ENCODE peak calls at places on chromosomes 3 and 15, in seven cellular contexts. One of them, this sample, is unnamed.
A peak's percentile ranks its signal among the peaks of the same experiment; 100 is the strongest.

GRCh38 chr3:170867552-170867951 is 2.4 kb downstream of the RPL22L1 start:
- DNase-seq in HepG2: no peak
- DNase-seq in OCI-LY7: no peak
- DNase-seq in astrocyte: no peak
- DNase-seq in left ventricle myocardium inferior: no peak
- DNase-seq in PC-3: no peak
- DNase-seq in right cardiac atrium: no peak
- DNase-seq in this sample: no peak

GRCh38 chr15:73873889-73874511 is 636 bp downstream of the TBC1D21 start:
- DNase-seq in HepG2: peak; percentile 52
- DNase-seq in OCI-LY7: peak; percentile 64
- DNase-seq in astrocyte: peak; percentile 22
- DNase-seq in left ventricle myocardium inferior: no peak
- DNase-seq in PC-3: peak; percentile 89
- DNase-seq in right cardiac atrium: no peak
- DNase-seq in this sample: peak; percentile 84

GRCh38 chr15:78093242-78094020 is 1.1 kb downstream of the SH2D7 start:
- DNase-seq in HepG2: no peak
- DNase-seq in OCI-LY7: no peak
- DNase-seq in astrocyte: peak; percentile 96
- DNase-seq in left ventricle myocardium inferior: no peak
- DNase-seq in PC-3: no peak
- DNase-seq in right cardiac atrium: no peak
- DNase-seq in this sample: no peak

GRCh38 chr3:120615863-120616599 is 19.9 kb downstream of the NDUFB4 start:
- DNase-seq in HepG2: no peak
- DNase-seq in OCI-LY7: no peak
- DNase-seq in astrocyte: peak; percentile 79
- DNase-seq in left ventricle myocardium inferior: peak; percentile 40
- DNase-seq in PC-3: peak; percentile 40
- DNase-seq in right cardiac atrium: peak; percentile 68
- DNase-seq in this sample: no peak

GRCh38 chr3:138062626-138063025 is 52.7 kb downstream of the CLDN18 start:
- DNase-seq in HepG2: no peak
- DNase-seq in OCI-LY7: no peak
- DNase-seq in astrocyte: peak; percentile 60
- DNase-seq in left ventricle myocardium inferior: no peak
- DNase-seq in PC-3: no peak
- DNase-seq in right cardiac atrium: no peak
- DNase-seq in this sample: no peak

GRCh38 chr3:15667484-15667883 is 65.9 kb downstream of the BTD start:
- DNase-seq in HepG2: no peak
- DNase-seq in OCI-LY7: no peak
- DNase-seq in astrocyte: no peak
- DNase-seq in left ventricle myocardium inferior: no peak
- DNase-seq in PC-3: no peak
- DNase-seq in right cardiac atrium: no peak
- DNase-seq in this sample: peak; percentile 24

GRCh38 chr3:23671901-23672589 is 133.7 kb upstream of the UBE2E1 start:
- DNase-seq in HepG2: no peak
- DNase-seq in OCI-LY7: no peak
- DNase-seq in astrocyte: no peak
- DNase-seq in left ventricle myocardium inferior: no peak
- DNase-seq in PC-3: peak; percentile 68
- DNase-seq in right cardiac atrium: peak; percentile 24
- DNase-seq in this sample: peak; percentile 57

GRCh38 chr3:31704651-31705179 is 172.0 kb downstream of the STT3B start:
- DNase-seq in HepG2: no peak
- DNase-seq in OCI-LY7: no peak
- DNase-seq in astrocyte: peak; percentile 51
- DNase-seq in left ventricle myocardium inferior: no peak
- DNase-seq in PC-3: peak; percentile 85
- DNase-seq in right cardiac atrium: no peak
- DNase-seq in this sample: peak; percentile 64

GRCh38 chr15:96337991-96338771 is 7.7 kb downstream of the NR2F2 start:
- DNase-seq in HepG2: no peak
- DNase-seq in OCI-LY7: no peak
- DNase-seq in astrocyte: no peak
- DNase-seq in left ventricle myocardium inferior: no peak
- DNase-seq in PC-3: peak; percentile 11
- DNase-seq in right cardiac atrium: no peak
- DNase-seq in this sample: no peak

GRCh38 chr15:56760186-56760585 is 26.9 kb upstream of the ZNF280D start:
- DNase-seq in HepG2: no peak
- DNase-seq in OCI-LY7: no peak
- DNase-seq in astrocyte: peak; percentile 48
- DNase-seq in left ventricle myocardium inferior: no peak
- DNase-seq in PC-3: no peak
- DNase-seq in right cardiac atrium: no peak
- DNase-seq in this sample: no peak

GRCh38 chr3:42412526-42413155 is 2.2 kb upstream of the LYZL4 start:
- DNase-seq in HepG2: no peak
- DNase-seq in OCI-LY7: no peak
- DNase-seq in astrocyte: no peak
- DNase-seq in left ventricle myocardium inferior: no peak
- DNase-seq in PC-3: no peak
- DNase-seq in right cardiac atrium: no peak
- DNase-seq in this sample: no peak

GRCh38 chr3:11120091-11120845 is 34.0 kb upstream of the HRH1 start:
- DNase-seq in HepG2: no peak
- DNase-seq in OCI-LY7: no peak
- DNase-seq in astrocyte: peak; percentile 85
- DNase-seq in left ventricle myocardium inferior: no peak
- DNase-seq in PC-3: no peak
- DNase-seq in right cardiac atrium: no peak
- DNase-seq in this sample: no peak

GRCh38 chr15:49135342-49135857 is 20.0 kb downstream of the COPS2 start:
- DNase-seq in HepG2: no peak
- DNase-seq in OCI-LY7: no peak
- DNase-seq in astrocyte: peak; percentile 21
- DNase-seq in left ventricle myocardium inferior: no peak
- DNase-seq in PC-3: no peak
- DNase-seq in right cardiac atrium: no peak
- DNase-seq in this sample: no peak

GRCh38 chr3:105284876-105285275 is 81.8 kb upstream of the ALCAM start:
- DNase-seq in HepG2: no peak
- DNase-seq in OCI-LY7: no peak
- DNase-seq in astrocyte: no peak
- DNase-seq in left ventricle myocardium inferior: no peak
- DNase-seq in PC-3: peak; percentile 41
- DNase-seq in right cardiac atrium: no peak
- DNase-seq in this sample: no peak

GRCh38 chr3:159170436-159171003 is 368.7 kb downstream of the MFSD1 start:
- DNase-seq in HepG2: no peak
- DNase-seq in OCI-LY7: no peak
- DNase-seq in astrocyte: peak; percentile 64
- DNase-seq in left ventricle myocardium inferior: no peak
- DNase-seq in PC-3: peak; percentile 59
- DNase-seq in right cardiac atrium: no peak
- DNase-seq in this sample: no peak

GRCh38 chr15:57460208-57460816 is 84.0 kb downstream of the CGNL1 start:
- DNase-seq in HepG2: no peak
- DNase-seq in OCI-LY7: no peak
- DNase-seq in astrocyte: no peak
- DNase-seq in left ventricle myocardium inferior: no peak
- DNase-seq in PC-3: no peak
- DNase-seq in right cardiac atrium: no peak
- DNase-seq in this sample: no peak

GRCh38 chr3:195755391-195755790 is 34.6 kb downstream of the MUC20 start:
- DNase-seq in HepG2: no peak
- DNase-seq in OCI-LY7: no peak
- DNase-seq in astrocyte: no peak
- DNase-seq in left ventricle myocardium inferior: no peak
- DNase-seq in PC-3: no peak
- DNase-seq in right cardiac atrium: no peak
- DNase-seq in this sample: no peak

GRCh38 chr3:132788299-132788698 is 66.1 kb upstream of the NPHP3 start:
- DNase-seq in HepG2: no peak
- DNase-seq in OCI-LY7: no peak
- DNase-seq in astrocyte: peak; percentile 71
- DNase-seq in left ventricle myocardium inferior: no peak
- DNase-seq in PC-3: peak; percentile 4
- DNase-seq in right cardiac atrium: no peak
- DNase-seq in this sample: no peak

GRCh38 chr3:82672966-82673365 is 911.5 kb upstream of the GBE1 start:
- DNase-seq in HepG2: no peak
- DNase-seq in OCI-LY7: no peak
- DNase-seq in astrocyte: peak; percentile 14
- DNase-seq in left ventricle myocardium inferior: no peak
- DNase-seq in PC-3: peak; percentile 84
- DNase-seq in right cardiac atrium: no peak
- DNase-seq in this sample: no peak

GRCh38 chr3:16200411-16200810 is 25.9 kb downstream of the GALNT15 start:
- DNase-seq in HepG2: no peak
- DNase-seq in OCI-LY7: no peak
- DNase-seq in astrocyte: peak; percentile 73
- DNase-seq in left ventricle myocardium inferior: no peak
- DNase-seq in PC-3: peak; percentile 91
- DNase-seq in right cardiac atrium: no peak
- DNase-seq in this sample: no peak

GRCh38 chr3:6416049-6416661 is 444.8 kb upstream of the GRM7 start:
- DNase-seq in HepG2: no peak
- DNase-seq in OCI-LY7: no peak
- DNase-seq in astrocyte: no peak
- DNase-seq in left ventricle myocardium inferior: no peak
- DNase-seq in PC-3: no peak
- DNase-seq in right cardiac atrium: no peak
- DNase-seq in this sample: no peak

GRCh38 chr3:155995525-155996370 is 124.6 kb upstream of the KCNAB1 start:
- DNase-seq in HepG2: peak; percentile 41
- DNase-seq in OCI-LY7: peak; percentile 22
- DNase-seq in astrocyte: peak; percentile 45
- DNase-seq in left ventricle myocardium inferior: no peak
- DNase-seq in PC-3: peak; percentile 67
- DNase-seq in right cardiac atrium: no peak
- DNase-seq in this sample: peak; percentile 7

GRCh38 chr15:39430389-39430788 is 150.5 kb upstream of the THBS1 start:
- DNase-seq in HepG2: no peak
- DNase-seq in OCI-LY7: no peak
- DNase-seq in astrocyte: no peak
- DNase-seq in left ventricle myocardium inferior: no peak
- DNase-seq in PC-3: no peak
- DNase-seq in right cardiac atrium: peak; percentile 24
- DNase-seq in this sample: no peak

GRCh38 chr3:126715432-126715831 is 11.4 kb downstream of the CHCHD6 start:
- DNase-seq in HepG2: no peak
- DNase-seq in OCI-LY7: no peak
- DNase-seq in astrocyte: no peak
- DNase-seq in left ventricle myocardium inferior: no peak
- DNase-seq in PC-3: no peak
- DNase-seq in right cardiac atrium: no peak
- DNase-seq in this sample: peak; percentile 64

GRCh38 chr15:31398677-31399260 is 72.1 kb downstream of the KLF13 start:
- DNase-seq in HepG2: peak; percentile 24
- DNase-seq in OCI-LY7: no peak
- DNase-seq in astrocyte: no peak
- DNase-seq in left ventricle myocardium inferior: peak; percentile 13
- DNase-seq in PC-3: peak; percentile 28
- DNase-seq in right cardiac atrium: no peak
- DNase-seq in this sample: peak; percentile 67

GRCh38 chr3:143608966-143609365 is 239.3 kb downstream of the SLC9A9 start:
- DNase-seq in HepG2: no peak
- DNase-seq in OCI-LY7: no peak
- DNase-seq in astrocyte: no peak
- DNase-seq in left ventricle myocardium inferior: no peak
- DNase-seq in PC-3: no peak
- DNase-seq in right cardiac atrium: no peak
- DNase-seq in this sample: no peak

GRCh38 chr15:100373942-100374341 is 32.2 kb upstream of the ADAMTS17 start:
- DNase-seq in HepG2: no peak
- DNase-seq in OCI-LY7: no peak
- DNase-seq in astrocyte: no peak
- DNase-seq in left ventricle myocardium inferior: no peak
- DNase-seq in PC-3: no peak
- DNase-seq in right cardiac atrium: no peak
- DNase-seq in this sample: no peak
- H3K4me3 ChIP-seq in HepG2: no peak overlapping the region
- H3K4me3 ChIP-seq in OCI-LY7: no peak overlapping the region
- H3K4me3 ChIP-seq in astrocyte: no peak overlapping the region
- H3K4me3 ChIP-seq in left ventricle myocardium inferior: peak overlapping the region; percentile 56
- H3K4me3 ChIP-seq in PC-3: no peak overlapping the region
- H3K4me3 ChIP-seq in right cardiac atrium: peak overlapping the region; percentile 41
- H3K4me3 ChIP-seq in this sample: no peak overlapping the region

GRCh38 chr15:67103869-67104268 is 38.5 kb downstream of the SMAD3 start:
- DNase-seq in HepG2: no peak
- DNase-seq in OCI-LY7: no peak
- DNase-seq in astrocyte: no peak
- DNase-seq in left ventricle myocardium inferior: no peak
- DNase-seq in PC-3: no peak
- DNase-seq in right cardiac atrium: no peak
- DNase-seq in this sample: no peak
- H3K4me1 ChIP-seq in HepG2: peaks cover 97% of the 10 kb centered on the region
- H3K4me1 ChIP-seq in OCI-LY7: peaks cover 99% of the 10 kb centered on the region
- H3K4me1 ChIP-seq in astrocyte: peaks cover 67% of the 10 kb centered on the region
- H3K4me1 ChIP-seq in left ventricle myocardium inferior: peaks cover 98% of the 10 kb centered on the region
- H3K4me1 ChIP-seq in PC-3: peaks cover 69% of the 10 kb centered on the region
- H3K4me1 ChIP-seq in right cardiac atrium: peaks cover 47% of the 10 kb centered on the region
- H3K4me1 ChIP-seq in this sample: peaks cover 11% of the 10 kb centered on the region

DNA sequence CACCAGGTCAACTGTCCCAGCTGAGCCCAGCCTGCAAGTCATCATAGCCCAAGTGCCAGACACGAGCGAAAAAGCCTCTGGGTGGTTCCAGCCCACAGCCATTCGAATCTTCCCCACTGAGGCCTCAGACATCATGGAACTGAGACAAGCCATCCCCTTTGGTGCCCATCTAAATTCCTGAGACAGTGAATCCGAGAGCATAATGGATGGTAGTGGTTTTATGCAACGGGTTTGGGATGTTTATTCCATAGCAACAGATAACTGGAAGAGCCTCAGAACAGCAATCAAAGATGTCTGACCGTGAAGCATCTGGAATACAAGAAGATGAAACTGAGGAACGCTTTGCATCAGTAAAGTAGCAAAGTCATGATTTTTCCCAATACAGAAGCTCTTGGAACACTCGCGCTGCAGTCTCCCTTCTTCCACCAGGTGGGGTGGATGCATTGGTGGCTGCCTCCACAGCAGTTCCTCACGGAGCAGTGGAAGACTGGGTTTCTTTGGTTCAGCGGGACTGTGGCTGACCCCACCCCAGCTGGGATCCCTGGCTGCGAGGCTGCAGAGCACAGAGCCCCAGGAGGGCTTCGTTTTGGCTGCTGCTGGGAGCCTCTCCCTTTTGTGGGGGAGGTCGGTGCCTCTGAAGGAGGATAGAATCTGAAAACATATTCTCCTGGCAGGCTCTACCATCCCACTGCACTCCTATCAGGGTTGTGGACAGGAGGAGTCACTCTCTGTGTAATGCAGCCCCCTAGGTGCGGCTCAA is 26.4 kb upstream of the PDE8A start:
- DNase-seq in HepG2: peak; percentile 71
- DNase-seq in OCI-LY7: peak; percentile 30
- DNase-seq in astrocyte: peak; percentile 51
- DNase-seq in left ventricle myocardium inferior: peak; percentile 68
- DNase-seq in PC-3: peak; percentile 76
- DNase-seq in right cardiac atrium: peak; percentile 76
- DNase-seq in this sample: peak; percentile 63
- H3K4me3 ChIP-seq in HepG2: peak overlapping the region; percentile 66
- H3K4me3 ChIP-seq in OCI-LY7: no peak overlapping the region
- H3K4me3 ChIP-seq in astrocyte: no peak overlapping the region
- H3K4me3 ChIP-seq in left ventricle myocardium inferior: peak overlapping the region; percentile 55
- H3K4me3 ChIP-seq in PC-3: peak overlapping the region; percentile 48
- H3K4me3 ChIP-seq in right cardiac atrium: peak overlapping the region; percentile 3
- H3K4me3 ChIP-seq in this sample: no peak overlapping the region

GRCh38 chr3:172129534-172129867 is 90.1 kb downstream of the FNDC3B start:
- DNase-seq in HepG2: no peak
- DNase-seq in OCI-LY7: no peak
- DNase-seq in astrocyte: no peak
- DNase-seq in left ventricle myocardium inferior: no peak
- DNase-seq in PC-3: no peak
- DNase-seq in right cardiac atrium: no peak
- DNase-seq in this sample: no peak
- H3K4me1 ChIP-seq in HepG2: peaks cover 99% of the 10 kb centered on the region
- H3K4me1 ChIP-seq in OCI-LY7: peaks cover 15% of the 10 kb centered on the region
- H3K4me1 ChIP-seq in astrocyte: peaks cover 54% of the 10 kb centered on the region
- H3K4me1 ChIP-seq in left ventricle myocardium inferior: peaks cover 89% of the 10 kb centered on the region
- H3K4me1 ChIP-seq in PC-3: peaks cover 80% of the 10 kb centered on the region
- H3K4me1 ChIP-seq in right cardiac atrium: peaks cover 10% of the 10 kb centered on the region
- H3K4me1 ChIP-seq in this sample: peaks cover 22% of the 10 kb centered on the region

This sample was measured in small intestine.